ENCODE peak calls at places on chromosomes 11 and 22, in eight cellular contexts. D is naive B cell; I is T-helper 17 cell; R is left lung; T is upper lobe of left lung; O is activated naive CD8-positive, alpha-beta T cell treated with anti-CD3 and anti-CD28 coated beads, Interleukin-2, amount 50 U/mL, for 24 hours; L is stimulated activated naive CD8-positive, alpha-beta T cell treated with anti-CD3 and anti-CD28 coated beads, Interleukin-15, amount 100 ng/mL, for 72 hours; N is foreskin keratinocyte. X is an unnamed sample.

GRCh38 chr11:4059424-4059823 is 35.2 kb upstream of the RRM1 start:
- ATAC-seq in D (no peak), I (no peak), R (no peak), T (no peak), O (no peak), L (no peak), N (peak), X (no peak)

GRCh38 chr22:18044548-18045271 is 20.3 kb upstream of the MICAL3 start:
- ATAC-seq in D (no peak), I (no peak), R (peak), T (peak), O (no peak), L (no peak), N (no peak), X (no peak)

GRCh38 chr11:67213251-67213650 is 53.0 kb upstream of the GRK2 start:
- ATAC-seq in D (peak), I (peak), R (peak), T (peak), O (no peak), L (no peak), N (no peak), X (peak)

GRCh38 chr11:97909544-97910394 is 1111.0 kb upstream of the CNTN5 start:
- ATAC-seq in D (no peak), I (no peak), R (no peak), T (no peak), O (no peak), L (no peak), N (no peak), X (no peak)

GRCh38 chr11:67002297-67002913 is 20.5 kb upstream of the SYT12 start:
- ATAC-seq in D (no peak), I (no peak), R (no peak), T (no peak), O (no peak), L (no peak), N (no peak), X (no peak)

GRCh38 chr11:4095509-4096230 is 1.1 kb downstream of the RRM1 start:
- ATAC-seq in D (no peak), I (no peak), R (no peak), T (no peak), O (no peak), L (no peak), N (peak), X (no peak)

GRCh38 chr22:24181088-24181995 is at the start of gene SUSD2:
- ATAC-seq in D (no peak), I (no peak), R (peak), T (peak), O (no peak), L (no peak), N (peak), X (no peak)

GRCh38 chr11:1345752-1346513 is 36.5 kb upstream of the TOLLIP start:
- ATAC-seq in D (no peak), I (no peak), R (no peak), T (no peak), O (peak), L (peak), N (no peak), X (peak)

GRCh38 chr11:66035653-66036333 is 9.5 kb upstream of the CATSPER1 start:
- ATAC-seq in D (no peak), I (no peak), R (no peak), T (no peak), O (no peak), L (no peak), N (no peak), X (no peak)

GRCh38 chr11:72317982-72318381 is 74.0 kb upstream of the PHOX2A start:
- ATAC-seq in D (no peak), I (no peak), R (no peak), T (no peak), O (no peak), L (no peak), N (no peak), X (no peak)

GRCh38 chr11:10139656-10140055 is 154.4 kb downstream of the SBF2 start:
- ATAC-seq in D (no peak), I (no peak), R (no peak), T (peak), O (no peak), L (no peak), N (peak), X (no peak)

GRCh38 chr22:22025320-22026156 is 43.0 kb upstream of the TOP3B start:
- ATAC-seq in D (peak), I (no peak), R (no peak), T (no peak), O (no peak), L (no peak), N (no peak), X (peak)

GRCh38 chr22:50318698-50319411 is 8.0 kb downstream of the DENND6B start:
- ATAC-seq in D (no peak), I (no peak), R (no peak), T (no peak), O (no peak), L (no peak), N (no peak), X (no peak)

GRCh38 chr11:122633219-122633829 is 22.2 kb upstream of the UBASH3B start:
- ATAC-seq in D (peak), I (peak), R (peak), T (peak), O (peak), L (peak), N (peak), X (peak)

GRCh38 chr22:42256930-42257329 is 13.5 kb downstream of the TCF20 start:
- ATAC-seq in D (no peak), I (peak), R (no peak), T (no peak), O (no peak), L (no peak), N (no peak), X (no peak)

GRCh38 chr11:64842851-64843841 is 1.3 kb downstream of the CDC42BPG start:
- ATAC-seq in D (no peak), I (no peak), R (peak), T (no peak), O (no peak), L (no peak), N (peak), X (no peak)